ENCODE peak calls at places on chromosome 15, in six cellular contexts. E is GM12891, R is K562, U is HepG2, C is H1, I is GM12878. W is an unnamed sample.

GRCh38 chr15:73952913-73953750 is 26.9 kb downstream of the LOXL1 start:
- DNase-seq in E (peak), R (no peak), U (no peak), C (no peak), I (no peak), W (no peak)

GRCh38 chr15:62403164-62403809 is 238.2 kb upstream of the C2CD4B start:
- DNase-seq in E (no peak), R (no peak), U (no peak), C (no peak), I (no peak), W (no peak)

GRCh38 chr15:32959077-32959476 is 235.4 kb downstream of the FMN1 start:
- DNase-seq in E (no peak), R (no peak), U (no peak), C (no peak), I (no peak), W (no peak)

GRCh38 chr15:68618339-68619302 is 39.8 kb downstream of the CORO2B start:
- DNase-seq in E (no peak), R (no peak), U (no peak), C (no peak), I (no peak), W (no peak)

GRCh38 chr15:58348095-58348812 is 83.5 kb upstream of the LIPC start:
- DNase-seq in E (no peak), R (no peak), U (peak), C (no peak), I (no peak), W (no peak)

GRCh38 chr15:39511000-39511914 is 69.6 kb upstream of the THBS1 start:
- DNase-seq in E (no peak), R (peak), U (no peak), C (no peak), I (no peak), W (no peak)

GRCh38 chr15:82043726-82044372 is 2.0 kb downstream of the MEX3B start:
- DNase-seq in E (no peak), R (no peak), U (no peak), C (peak), I (no peak), W (no peak)

GRCh38 chr15:97978408-97979130 is 18.1 kb downstream of the ARRDC4 start:
- DNase-seq in E (no peak), R (no peak), U (peak), C (no peak), I (no peak), W (no peak)

GRCh38 chr15:57245130-57245529 is 131.2 kb upstream of the CGNL1 start:
- DNase-seq in E (no peak), R (no peak), U (no peak), C (no peak), I (no peak), W (no peak)

GRCh38 chr15:62068071-62068786 is 1.5 kb downstream of the C2CD4A start:
- DNase-seq in E (peak), R (peak), U (peak), C (peak), I (no peak), W (peak)

GRCh38 chr15:51861557-51862350 is 32.3 kb downstream of the TMOD3 start:
- DNase-seq in E (no peak), R (no peak), U (no peak), C (no peak), I (no peak), W (no peak)

GRCh38 chr15:62059818-62060115 is 480 bp downstream of the VPS13C start:
- DNase-seq in E (peak), R (no peak), U (peak), C (no peak), I (peak), W (peak)

GRCh38 chr15:35663956-35664355 is 118.0 kb upstream of the DPH6 start:
- DNase-seq in E (no peak), R (no peak), U (no peak), C (no peak), I (no peak), W (no peak)

GRCh38 chr15:98331676-98332075 is 316.7 kb upstream of the IGF1R start:
- DNase-seq in E (no peak), R (no peak), U (no peak), C (no peak), I (no peak), W (no peak)

GRCh38 chr15:60905587-60905986 is 323.5 kb downstream of the RORA start:
- DNase-seq in E (no peak), R (no peak), U (no peak), C (no peak), I (no peak), W (no peak)

GRCh38 chr15:77630956-77631789 is 1.5 kb downstream of the LINGO1 start:
- DNase-seq in E (no peak), R (peak), U (no peak), C (peak), I (no peak), W (no peak)

GRCh38 chr15:59846100-59846499 is 157.0 kb upstream of the BNIP2 start:
- DNase-seq in E (no peak), R (no peak), U (no peak), C (no peak), I (no peak), W (no peak)

GRCh38 chr15:45611305-45611704 is 23.5 kb upstream of the SQOR start:
- DNase-seq in E (no peak), R (no peak), U (peak), C (no peak), I (no peak), W (no peak)

GRCh38 chr15:63531586-63531985 is 27.2 kb downstream of the USP3 start:
- DNase-seq in E (no peak), R (peak), U (no peak), C (no peak), I (no peak), W (no peak)

GRCh38 chr15:61337541-61337940 is 108.4 kb upstream of the RORA start:
- DNase-seq in E (no peak), R (no peak), U (no peak), C (no peak), I (no peak), W (no peak)

GRCh38 chr15:63379492-63380150 is 2.0 kb downstream of the CA12 start:
- DNase-seq in E (no peak), R (no peak), U (no peak), C (no peak), I (no peak), W (no peak)

GRCh38 chr15:70235347-70235746 is 137.6 kb upstream of the TLE3 start:
- DNase-seq in E (no peak), R (no peak), U (no peak), C (no peak), I (no peak), W (no peak)

GRCh38 chr15:77722759-77723460 is 90.2 kb upstream of the LINGO1 start:
- DNase-seq in E (no peak), R (no peak), U (no peak), C (no peak), I (no peak), W (no peak)

GRCh38 chr15:60326343-60326742 is 71.4 kb downstream of the ANXA2 start:
- DNase-seq in E (no peak), R (no peak), U (no peak), C (no peak), I (no peak), W (no peak)

GRCh38 chr15:64009798-64010241 is 36.5 kb downstream of the DAPK2 start:
- DNase-seq in E (no peak), R (no peak), U (no peak), C (no peak), I (peak), W (no peak)

GRCh38 chr15:35822153-35822552 is 276.2 kb upstream of the DPH6 start:
- DNase-seq in E (no peak), R (no peak), U (no peak), C (no peak), I (no peak), W (no peak)

GRCh38 chr15:62894322-62895085 is 148.0 kb upstream of the TPM1 start:
- DNase-seq in E (no peak), R (no peak), U (no peak), C (no peak), I (no peak), W (no peak)

GRCh38 chr15:48940508-48940907 is 23.2 kb downstream of the SHC4 start:
- DNase-seq in E (no peak), R (no peak), U (no peak), C (no peak), I (peak), W (no peak)

GRCh38 chr15:57138260-57138895 is 219.9 kb downstream of the TCF12 start:
- DNase-seq in E (no peak), R (peak), U (peak), C (no peak), I (no peak), W (no peak)

GRCh38 chr15:73922186-73923151 is 3.8 kb upstream of the LOXL1 start:
- DNase-seq in E (no peak), R (no peak), U (no peak), C (peak), I (no peak), W (no peak)

GRCh38 chr15:46709461-46709860 is 1007.8 kb upstream of the SEMA6D start:
- DNase-seq in E (no peak), R (no peak), U (no peak), C (no peak), I (no peak), W (no peak)

GRCh38 chr15:64842099-64842940 is 605 bp downstream of the PLEKHO2 start:
- DNase-seq in E (no peak), R (no peak), U (no peak), C (no peak), I (no peak), W (no peak)

GRCh38 chr15:32872606-32873291 is 154.9 kb downstream of the GREM1 start:
- DNase-seq in E (no peak), R (no peak), U (no peak), C (no peak), I (no peak), W (no peak)

GRCh38 chr15:40289140-40289775 is 6.4 kb upstream of the ANKRD63 start:
- DNase-seq in E (no peak), R (no peak), U (no peak), C (no peak), I (no peak), W (no peak)

GRCh38 chr15:93088981-93089854 is at the start of gene RGMA:
- DNase-seq in E (no peak), R (peak), U (no peak), C (peak), I (no peak), W (no peak)

GRCh38 chr15:25175789-25176615 is 221.2 kb downstream of the SNRPN start:
- DNase-seq in E (no peak), R (no peak), U (no peak), C (no peak), I (no peak), W (no peak)

GRCh38 chr15:63251701-63252100 is 25.7 kb upstream of the APH1B start:
- DNase-seq in E (no peak), R (no peak), U (no peak), C (no peak), I (no peak), W (no peak)

GRCh38 chr15:37112963-37113362 is 12.6 kb upstream of the MEIS2 start:
- DNase-seq in E (no peak), R (no peak), U (no peak), C (no peak), I (no peak), W (no peak)
- TF ChIP-seq TAF1 in E (no peak), R (no peak), U (no peak), C (no peak), I (no peak), W (no peak)

DNA sequence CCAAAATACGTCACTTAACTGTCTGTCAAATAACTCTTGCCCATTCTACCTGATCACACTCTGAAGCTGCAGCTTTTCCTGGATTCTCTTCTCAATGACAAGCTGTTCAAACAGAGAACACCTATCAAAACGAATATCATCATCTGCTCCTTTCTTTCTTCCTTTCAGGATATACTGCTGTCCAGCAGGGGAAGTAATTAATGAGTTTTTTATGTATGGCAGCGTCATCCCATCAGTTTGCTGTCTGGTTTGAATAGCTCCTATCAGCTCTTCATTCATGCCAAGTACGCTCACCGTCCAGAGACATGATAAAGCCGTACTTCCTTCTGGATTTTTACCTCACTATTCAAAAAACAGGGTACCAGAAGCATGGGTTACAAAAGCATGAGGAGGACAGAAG is at the start of gene CHRM5:
- DNase-seq in E (no peak), R (no peak), U (no peak), C (no peak), I (no peak), W (no peak)
- TF ChIP-seq POLR2AphosphoS5 in E (no peak), R (no peak), U (no peak), C (no peak), I (no peak), W (no peak)

GRCh38 chr15:90101969-90102890 is at the start of gene IDH2:
- DNase-seq in E (peak), R (peak), U (peak), C (peak), I (no peak), W (peak)

GRCh38 chr15:90099868-90100854 is 2.1 kb downstream of the IDH2 start:
- DNase-seq in E (no peak), R (no peak), U (peak), C (no peak), I (no peak), W (no peak)

GRCh38 chr15:90099072-90099867 is 3.0 kb downstream of the IDH2 start:
- DNase-seq in E (no peak), R (no peak), U (no peak), C (no peak), I (no peak), W (no peak)

GRCh38 chr15:90103669-90104329 is 1.5 kb upstream of the IDH2 start:
- DNase-seq in E (no peak), R (no peak), U (peak), C (no peak), I (no peak), W (no peak)

GRCh38 chr15:90101130-90101968 is 919 bp downstream of the IDH2 start:
- DNase-seq in E (no peak), R (peak), U (no peak), C (no peak), I (no peak), W (no peak)
- TF ChIP-seq POLR2A in E (no peak), R (no peak), U (peak), C (no peak), I (no peak), W (no peak)

GRCh38 chr15:80969316-80969715 is 20.3 kb downstream of the MESD start:
- DNase-seq in E (no peak), R (no peak), U (no peak), C (peak), I (no peak), W (no peak)

GRCh38 chr15:80971143-80971542 is 18.5 kb downstream of the MESD start:
- DNase-seq in E (no peak), R (no peak), U (no peak), C (peak), I (no peak), W (no peak)

GRCh38 chr15:80970018-80970657 is 19.5 kb downstream of the MESD start:
- DNase-seq in E (no peak), R (peak), U (peak), C (peak), I (no peak), W (peak)

GRCh38 chr15:80972276-80972675 is 17.3 kb downstream of the MESD start:
- DNase-seq in E (no peak), R (no peak), U (no peak), C (no peak), I (no peak), W (no peak)

GRCh38 chr15:80970658-80971057 is 19.0 kb downstream of the MESD start:
- DNase-seq in E (no peak), R (no peak), U (no peak), C (no peak), I (no peak), W (no peak)
- TF ChIP-seq TAF1 in E (no peak), R (no peak), U (no peak), C (no peak), I (no peak), W (no peak)

DNA sequence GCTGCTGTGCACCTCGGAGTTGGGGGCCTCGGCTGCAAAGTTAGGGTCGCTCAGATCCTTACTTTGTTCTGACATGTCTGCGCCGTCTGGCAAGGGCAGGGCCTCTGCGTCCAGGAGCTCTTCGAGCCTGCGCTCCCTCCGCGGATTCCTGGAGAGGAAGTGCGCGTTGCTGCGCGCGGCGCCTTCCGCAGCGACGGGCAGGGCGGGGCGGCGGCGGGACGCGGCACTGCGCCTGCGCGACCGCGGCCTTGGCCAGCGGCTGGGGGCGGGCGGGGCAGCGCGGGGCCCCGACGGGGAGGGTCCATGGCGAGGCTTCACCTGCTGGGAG is at the start of gene NDN:
- DNase-seq in E (no peak), R (peak), U (no peak), C (peak), I (no peak), W (no peak)
- TF ChIP-seq POLR2AphosphoS5 in E (no peak), R (no peak), U (no peak), C (no peak), I (no peak), W (no peak)

GRCh38 chr15:75452968-75453702 is 1.6 kb upstream of the SIN3A start:
- DNase-seq in E (no peak), R (no peak), U (peak), C (peak), I (peak), W (no peak)

GRCh38 chr15:75452364-75452967 is 976 bp upstream of the SIN3A start:
- DNase-seq in E (no peak), R (no peak), U (peak), C (peak), I (peak), W (peak)

GRCh38 chr15:75450307-75451201 is 936 bp downstream of the SIN3A start:
- DNase-seq in E (peak), R (peak), U (peak), C (peak), I (peak), W (peak)

GRCh38 chr15:75451202-75451673 is 252 bp downstream of the SIN3A start:
- DNase-seq in E (no peak), R (no peak), U (no peak), C (no peak), I (no peak), W (no peak)

GRCh38 chr15:75451674-75452363 is at the start of gene SIN3A:
- DNase-seq in E (peak), R (peak), U (peak), C (peak), I (peak), W (peak)
- TF ChIP-seq POLR2A in E (no peak), R (no peak), U (no peak), C (peak), I (peak), W (peak)

GRCh38 chr15:78808550-78808949 is 2.7 kb downstream of the ADAMTS7 start:
- DNase-seq in E (peak), R (peak), U (peak), C (no peak), I (no peak), W (no peak)

GRCh38 chr15:78811825-78812183 is 540 bp upstream of the ADAMTS7 start:
- DNase-seq in E (no peak), R (no peak), U (no peak), C (no peak), I (no peak), W (no peak)

GRCh38 chr15:78810003-78810376 is 1.3 kb downstream of the ADAMTS7 start:
- DNase-seq in E (no peak), R (no peak), U (no peak), C (no peak), I (no peak), W (no peak)

GRCh38 chr15:78810377-78811123 is 714 bp downstream of the ADAMTS7 start:
- DNase-seq in E (peak), R (peak), U (no peak), C (peak), I (no peak), W (peak)

DNA sequence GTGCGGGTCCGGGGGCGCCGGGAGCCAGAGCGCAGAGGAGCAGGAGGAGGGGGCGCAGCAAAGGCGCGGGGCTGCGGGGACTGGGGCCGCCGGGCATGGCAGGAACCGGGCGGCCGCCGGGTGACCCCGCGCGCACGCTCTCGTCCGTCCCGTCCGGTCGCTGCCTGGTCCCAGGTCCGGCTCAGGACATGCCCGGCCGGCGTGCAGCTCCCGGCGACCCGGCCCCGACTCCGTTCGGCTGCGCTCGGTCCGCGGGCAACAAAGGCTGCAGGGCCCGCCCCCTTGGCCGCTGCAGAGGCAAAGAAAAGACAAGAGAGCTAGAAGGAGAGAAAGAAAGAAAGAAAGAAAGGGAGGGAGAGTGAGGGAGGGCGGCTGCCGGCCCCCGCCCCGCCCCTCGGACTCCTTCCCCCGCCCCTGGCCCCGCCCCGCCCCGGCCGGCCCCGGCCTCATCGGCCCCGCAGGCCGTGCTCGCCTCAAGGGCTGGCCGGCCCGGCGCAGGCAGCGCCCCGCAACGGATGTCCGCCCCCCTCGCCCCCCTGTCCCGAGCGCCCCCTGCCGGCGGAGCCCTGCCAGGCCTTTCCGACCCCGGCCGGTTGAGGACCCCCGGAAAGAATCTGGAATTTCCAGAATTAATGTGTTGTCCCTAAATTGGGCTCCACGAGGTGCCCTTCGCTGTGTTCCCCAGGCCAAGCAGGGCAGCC is at the start of gene ADAMTS7:
- DNase-seq in E (peak), R (peak), U (no peak), C (peak), I (no peak), W (peak)
- TF ChIP-seq TAF1 in E (no peak), R (no peak), U (no peak), C (peak), I (no peak), W (no peak)